ENCODE peak calls at places on chromosomes 13 and 19, in five cellular contexts. One of them, this sample, is unnamed. For H3K4me1, the result is how much of the 10 kb centered on the place peaks cover.

GRCh38 chr13:34913040-34913439 is 29.0 kb upstream of the NBEA start:
- DNase-seq in heart left ventricle: no peak
- DNase-seq in GM23338: peak
- DNase-seq in right atrium auricular region: no peak
- DNase-seq in A673: peak
- DNase-seq in this sample: peak

GRCh38 chr19:41352609-41353465 is 885 bp downstream of the TGFB1 start:
- DNase-seq in heart left ventricle: peak
- DNase-seq in GM23338: peak
- DNase-seq in right atrium auricular region: peak
- DNase-seq in A673: peak
- DNase-seq in this sample: peak

GRCh38 chr19:49973987-49974386 is 13.0 kb upstream of the SIGLEC11 start:
- DNase-seq in heart left ventricle: no peak
- DNase-seq in GM23338: no peak
- DNase-seq in right atrium auricular region: peak
- DNase-seq in A673: no peak
- DNase-seq in this sample: no peak

GRCh38 chr13:50291611-50292010 is 276.4 kb downstream of the KCNRG start:
- DNase-seq in heart left ventricle: no peak
- DNase-seq in GM23338: no peak
- DNase-seq in right atrium auricular region: no peak
- DNase-seq in A673: no peak
- DNase-seq in this sample: no peak

GRCh38 chr19:6069268-6069771 is 41.0 kb downstream of the RFX2 start:
- DNase-seq in heart left ventricle: no peak
- DNase-seq in GM23338: no peak
- DNase-seq in right atrium auricular region: peak
- DNase-seq in A673: no peak
- DNase-seq in this sample: no peak

GRCh38 chr19:8363803-8364771 is at the start of gene ANGPTL4:
- DNase-seq in heart left ventricle: peak
- DNase-seq in GM23338: peak
- DNase-seq in right atrium auricular region: peak
- DNase-seq in A673: peak
- DNase-seq in this sample: no peak

GRCh38 chr19:46818812-46819211 is 30.4 kb upstream of the SLC1A5 start:
- DNase-seq in heart left ventricle: no peak
- DNase-seq in GM23338: peak
- DNase-seq in right atrium auricular region: no peak
- DNase-seq in A673: peak
- DNase-seq in this sample: peak

GRCh38 chr13:44649118-44649455 is 73.0 kb upstream of the TSC22D1 start:
- DNase-seq in heart left ventricle: no peak
- DNase-seq in GM23338: peak
- DNase-seq in right atrium auricular region: no peak
- DNase-seq in A673: no peak
- DNase-seq in this sample: no peak

GRCh38 chr19:45952691-45953505 is 20.8 kb downstream of the NOVA2 start:
- DNase-seq in heart left ventricle: peak
- DNase-seq in GM23338: peak
- DNase-seq in right atrium auricular region: no peak
- DNase-seq in A673: peak
- DNase-seq in this sample: peak

GRCh38 chr19:43620061-43621001 is 902 bp upstream of the ZNF428 start:
- DNase-seq in heart left ventricle: no peak
- DNase-seq in GM23338: no peak
- DNase-seq in right atrium auricular region: no peak
- DNase-seq in A673: no peak
- DNase-seq in this sample: no peak

GRCh38 chr19:57887195-57887941 is 1.5 kb downstream of the ZNF814 start:
- DNase-seq in heart left ventricle: no peak
- DNase-seq in GM23338: peak
- DNase-seq in right atrium auricular region: no peak
- DNase-seq in A673: no peak
- DNase-seq in this sample: no peak

GRCh38 chr13:80141114-80141849 is 199.6 kb downstream of the SPRY2 start:
- DNase-seq in heart left ventricle: peak
- DNase-seq in GM23338: no peak
- DNase-seq in right atrium auricular region: no peak
- DNase-seq in A673: peak
- DNase-seq in this sample: peak

GRCh38 chr13:24271611-24272451 is 37.5 kb upstream of the C1QTNF9 start:
- DNase-seq in heart left ventricle: peak
- DNase-seq in GM23338: no peak
- DNase-seq in right atrium auricular region: peak
- DNase-seq in A673: peak
- DNase-seq in this sample: peak

GRCh38 chr19:35107541-35107939 is 8.1 kb upstream of the FXYD3 start:
- DNase-seq in heart left ventricle: no peak
- DNase-seq in GM23338: no peak
- DNase-seq in right atrium auricular region: peak
- DNase-seq in A673: no peak
- DNase-seq in this sample: peak

GRCh38 chr19:6767357-6768235 is at the start of gene SH2D3A:
- DNase-seq in heart left ventricle: peak
- DNase-seq in GM23338: peak
- DNase-seq in right atrium auricular region: no peak
- DNase-seq in A673: peak
- DNase-seq in this sample: no peak

GRCh38 chr13:55602784-55603183 is 1537.9 kb upstream of the PRR20A start:
- DNase-seq in heart left ventricle: no peak
- DNase-seq in GM23338: no peak
- DNase-seq in right atrium auricular region: no peak
- DNase-seq in A673: no peak
- DNase-seq in this sample: no peak

GRCh38 chr13:91270031-91270430 is 77.5 kb upstream of the MIR17HG start:
- DNase-seq in heart left ventricle: no peak
- DNase-seq in GM23338: no peak
- DNase-seq in right atrium auricular region: no peak
- DNase-seq in A673: peak
- DNase-seq in this sample: peak

DNA sequence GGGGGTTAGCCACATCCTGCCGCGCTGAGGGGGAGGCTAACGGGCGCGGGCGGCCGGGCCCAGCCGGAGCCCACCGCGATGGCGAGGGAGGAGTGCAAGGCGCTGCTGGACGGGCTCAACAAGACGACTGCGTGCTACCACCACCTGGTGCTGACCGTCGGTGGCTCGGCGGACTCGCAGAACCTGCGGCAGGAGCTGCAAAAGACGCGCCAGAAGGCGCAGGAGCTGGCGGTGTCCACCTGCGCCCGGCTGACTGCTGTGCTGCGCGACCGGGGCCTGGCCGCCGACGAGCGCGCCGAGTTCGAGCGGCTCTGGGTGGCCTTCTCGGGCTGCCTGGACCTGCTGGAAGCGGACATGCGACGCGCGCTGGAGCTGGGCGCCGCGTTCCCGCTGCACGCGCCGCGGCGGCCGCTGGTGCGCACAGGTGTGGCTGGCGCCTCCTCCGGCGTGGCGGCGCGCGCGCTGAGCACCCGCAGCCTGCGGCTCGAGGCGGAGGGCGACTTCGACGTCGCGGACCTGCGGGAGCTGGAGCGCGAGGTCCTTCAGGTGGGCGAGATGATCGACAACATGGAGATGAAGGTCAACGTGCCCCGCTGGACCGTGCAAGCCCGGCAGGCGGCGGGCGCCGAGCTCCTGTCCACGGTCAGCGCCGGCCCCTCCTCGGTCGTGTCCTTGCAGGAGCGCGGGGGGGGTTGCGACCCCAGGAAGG is 692 bp downstream of the RGS9BP start:
- DNase-seq in heart left ventricle: no peak
- DNase-seq in GM23338: peak
- DNase-seq in right atrium auricular region: no peak
- DNase-seq in A673: no peak
- DNase-seq in this sample: no peak
- H3K4me1 ChIP-seq in heart left ventricle: under half
- H3K4me1 ChIP-seq in GM23338: under half
- H3K4me1 ChIP-seq in right atrium auricular region: under half
- H3K4me1 ChIP-seq in A673: under half
- H3K4me1 ChIP-seq in this sample: under half

DNA sequence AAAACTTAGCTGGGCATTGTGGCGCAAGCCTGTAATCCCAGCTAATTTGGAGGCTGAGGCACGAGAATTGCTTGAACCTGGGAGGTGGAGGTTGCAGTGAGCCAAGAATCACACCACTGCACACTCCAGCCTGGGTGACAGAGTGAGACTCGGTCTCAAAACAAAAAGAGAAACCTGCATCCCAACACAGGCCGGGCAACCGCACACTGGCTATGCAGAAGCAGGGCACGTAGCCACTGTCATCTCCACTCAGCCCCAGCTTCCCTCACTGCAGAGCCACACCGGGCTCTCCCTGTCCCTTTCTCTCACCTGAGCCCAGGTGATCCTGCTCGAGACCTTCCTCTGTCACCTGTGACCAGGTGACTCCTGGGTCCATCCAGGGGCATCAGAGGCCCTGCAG is 11.7 kb downstream of the ELL start:
- DNase-seq in heart left ventricle: no peak
- DNase-seq in GM23338: no peak
- DNase-seq in right atrium auricular region: no peak
- DNase-seq in A673: no peak
- DNase-seq in this sample: no peak
- H3K4me1 ChIP-seq in heart left ventricle: half or more
- H3K4me1 ChIP-seq in GM23338: under half
- H3K4me1 ChIP-seq in right atrium auricular region: under half
- H3K4me1 ChIP-seq in A673: under half
- H3K4me1 ChIP-seq in this sample: under half

GRCh38 chr13:77019756-77020155 is 7.2 kb downstream of the FBXL3 start:
- DNase-seq in heart left ventricle: no peak
- DNase-seq in GM23338: no peak
- DNase-seq in right atrium auricular region: no peak
- DNase-seq in A673: no peak
- DNase-seq in this sample: no peak

GRCh38 chr13:77026783-77027621 is at the start of gene FBXL3:
- DNase-seq in heart left ventricle: peak
- DNase-seq in GM23338: peak
- DNase-seq in right atrium auricular region: peak
- DNase-seq in A673: peak
- DNase-seq in this sample: peak

GRCh38 chr13:77026255-77026782 is 640 bp downstream of the FBXL3 start:
- DNase-seq in heart left ventricle: peak
- DNase-seq in GM23338: peak
- DNase-seq in right atrium auricular region: peak
- DNase-seq in A673: peak
- DNase-seq in this sample: peak

GRCh38 chr13:77016888-77017623 is 9.9 kb downstream of the FBXL3 start:
- DNase-seq in heart left ventricle: no peak
- DNase-seq in GM23338: peak
- DNase-seq in right atrium auricular region: no peak
- DNase-seq in A673: no peak
- DNase-seq in this sample: no peak

DNA sequence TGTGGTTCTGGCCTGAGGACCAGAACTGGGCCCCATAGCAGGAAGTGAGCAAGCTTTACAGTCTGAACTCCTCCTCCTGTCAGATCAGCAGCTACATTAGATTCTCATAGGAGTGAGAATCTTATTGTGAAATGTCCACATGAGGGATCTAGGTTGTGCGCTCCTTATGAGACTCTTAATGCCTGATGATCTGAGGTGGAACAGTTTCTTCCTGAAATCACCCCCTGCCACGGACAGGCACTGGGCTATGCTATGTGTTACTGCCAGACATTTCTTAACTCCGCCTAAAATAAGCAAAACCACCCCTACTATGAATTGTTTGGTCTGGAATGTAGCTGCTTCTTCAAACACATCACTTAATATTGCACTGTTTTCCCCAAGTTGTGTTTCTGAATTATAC is 4.6 kb downstream of the FBXL3 start:
- DNase-seq in heart left ventricle: no peak
- DNase-seq in GM23338: no peak
- DNase-seq in right atrium auricular region: no peak
- DNase-seq in A673: no peak
- DNase-seq in this sample: no peak
- H3K4me1 ChIP-seq in heart left ventricle: half or more
- H3K4me1 ChIP-seq in GM23338: under half
- H3K4me1 ChIP-seq in right atrium auricular region: under half
- H3K4me1 ChIP-seq in A673: under half
- H3K4me1 ChIP-seq in this sample: under half

GRCh38 chr19:39407394-39407643 is 672 bp downstream of the ZFP36 start:
- DNase-seq in heart left ventricle: no peak
- DNase-seq in GM23338: no peak
- DNase-seq in right atrium auricular region: peak
- DNase-seq in A673: no peak
- DNase-seq in this sample: no peak

GRCh38 chr19:39405930-39406655 is 554 bp upstream of the ZFP36 start:
- DNase-seq in heart left ventricle: no peak
- DNase-seq in GM23338: peak
- DNase-seq in right atrium auricular region: peak
- DNase-seq in A673: peak
- DNase-seq in this sample: peak

GRCh38 chr19:39407644-39408391 is 1.2 kb downstream of the ZFP36 start:
- DNase-seq in heart left ventricle: no peak
- DNase-seq in GM23338: peak
- DNase-seq in right atrium auricular region: no peak
- DNase-seq in A673: no peak
- DNase-seq in this sample: no peak

GRCh38 chr19:39405261-39405912 is 1.3 kb upstream of the ZFP36 start:
- DNase-seq in heart left ventricle: no peak
- DNase-seq in GM23338: no peak
- DNase-seq in right atrium auricular region: peak
- DNase-seq in A673: no peak
- DNase-seq in this sample: no peak

DNA sequence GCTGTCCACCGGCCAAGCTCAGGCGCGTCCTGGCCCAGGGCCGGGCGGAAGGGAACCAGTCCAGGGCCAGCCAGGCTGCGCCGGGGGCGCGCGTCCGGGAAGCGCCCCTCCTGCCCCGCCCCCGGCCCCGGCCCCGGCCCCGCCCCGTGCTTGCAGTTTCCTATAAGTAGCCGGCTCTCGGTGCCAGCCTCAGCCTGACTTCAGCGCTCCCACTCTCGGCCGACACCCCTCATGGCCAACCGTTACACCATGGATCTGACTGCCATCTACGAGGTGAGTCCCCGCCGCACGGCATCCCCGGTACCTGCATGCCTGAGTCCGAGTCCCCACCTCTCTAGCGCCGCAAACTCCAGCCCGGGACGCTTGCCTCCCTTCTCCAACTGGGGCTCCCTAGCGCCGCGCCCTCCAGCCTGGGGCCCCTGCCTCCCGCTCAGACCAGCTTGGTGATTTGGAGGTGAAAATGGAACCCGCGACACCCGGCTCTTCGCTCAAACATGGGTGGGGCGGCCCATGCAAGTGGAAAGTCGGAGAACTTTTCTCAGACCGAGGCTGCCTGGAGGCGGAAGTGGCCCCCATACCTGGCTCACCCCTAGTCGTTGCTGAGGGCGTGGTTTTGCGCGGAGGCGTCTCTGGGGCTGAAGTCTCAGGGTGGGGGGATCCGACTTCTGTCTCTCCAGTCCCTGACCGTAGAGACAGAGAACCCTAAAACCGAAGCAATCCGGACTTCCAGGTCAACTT is at the start of gene ZFP36:
- DNase-seq in heart left ventricle: peak
- DNase-seq in GM23338: peak
- DNase-seq in right atrium auricular region: peak
- DNase-seq in A673: peak
- DNase-seq in this sample: peak
- H3K4me1 ChIP-seq in heart left ventricle: under half
- H3K4me1 ChIP-seq in GM23338: half or more
- H3K4me1 ChIP-seq in right atrium auricular region: under half
- H3K4me1 ChIP-seq in A673: half or more
- H3K4me1 ChIP-seq in this sample: under half

This sample was measured in SJCRH30.